ENCODE peak calls at places on chromosomes 11 and 22, in seven cellular contexts. I is A549; H is astrocyte of the spinal cord; G is HL-60; X is CD8-positive, alpha-beta T cell; Q is colonic mucosa; E is nephron progenitor cell. B is an unnamed sample.

GRCh38 chr11:34749666-34750659 is 129.1 kb downstream of the EHF start:
- DNase-seq in I (no peak), H (peak), G (no peak), X (no peak), Q (no peak), E (no peak), B (no peak)

GRCh38 chr11:72719144-72719543 is 33.1 kb downstream of the ARAP1 start:
- DNase-seq in I (no peak), H (no peak), G (no peak), X (no peak), Q (no peak), E (no peak), B (no peak)

GRCh38 chr11:13939952-13940610 is 22.4 kb upstream of the SPON1 start:
- DNase-seq in I (peak), H (no peak), G (no peak), X (no peak), Q (no peak), E (peak), B (no peak)

GRCh38 chr11:65428578-65429068 is 6.0 kb downstream of the NEAT1 start:
- DNase-seq in I (no peak), H (peak), G (no peak), X (no peak), Q (peak), E (no peak), B (no peak)

GRCh38 chr11:102761646-102762238 is 18.7 kb downstream of the MMP10 start:
- DNase-seq in I (no peak), H (peak), G (no peak), X (no peak), Q (no peak), E (no peak), B (no peak)

GRCh38 chr11:86954288-86955110 is 696 bp downstream of the FZD4 start:
- DNase-seq in I (peak), H (no peak), G (no peak), X (no peak), Q (peak), E (peak), B (no peak)

GRCh38 chr11:119051440-119052162 is 5.4 kb downstream of the HYOU1 start:
- DNase-seq in I (no peak), H (no peak), G (no peak), X (no peak), Q (no peak), E (no peak), B (peak)

GRCh38 chr11:72069200-72069599 is 11.1 kb downstream of the NUMA1 start:
- DNase-seq in I (no peak), H (no peak), G (no peak), X (no peak), Q (no peak), E (no peak), B (no peak)

GRCh38 chr11:82995754-82996398 is 75.8 kb downstream of the RAB30 start:
- DNase-seq in I (no peak), H (peak), G (no peak), X (no peak), Q (no peak), E (no peak), B (no peak)

GRCh38 chr11:86069408-86070086 is 663 bp upstream of the PICALM start:
- DNase-seq in I (peak), H (peak), G (peak), X (no peak), Q (peak), E (no peak), B (no peak)

GRCh38 chr11:71241721-71242259 is 10.6 kb downstream of the SHANK2 start:
- DNase-seq in I (no peak), H (no peak), G (no peak), X (no peak), Q (no peak), E (no peak), B (no peak)

GRCh38 chr11:19628018-19628417 is 84.6 kb upstream of the NAV2 start:
- DNase-seq in I (no peak), H (peak), G (no peak), X (no peak), Q (no peak), E (no peak), B (no peak)

GRCh38 chr22:49992921-49993648 is 19.5 kb downstream of the IL17REL start:
- DNase-seq in I (peak), H (peak), G (no peak), X (peak), Q (peak), E (peak), B (peak)

GRCh38 chr11:110896358-110896757 is 184.1 kb upstream of the ARHGAP20 start:
- DNase-seq in I (no peak), H (peak), G (no peak), X (no peak), Q (no peak), E (no peak), B (no peak)

GRCh38 chr11:134164490-134165370 is 59.0 kb downstream of the NCAPD3 start:
- DNase-seq in I (no peak), H (no peak), G (no peak), X (no peak), Q (no peak), E (no peak), B (no peak)

GRCh38 chr11:111450480-111451320 is 61.5 kb downstream of the BTG4 start:
- DNase-seq in I (no peak), H (no peak), G (no peak), X (no peak), Q (no peak), E (no peak), B (no peak)

GRCh38 chr11:77140231-77140959 is 12.3 kb downstream of the MYO7A start:
- DNase-seq in I (no peak), H (no peak), G (no peak), X (no peak), Q (no peak), E (peak), B (no peak)

GRCh38 chr11:120529214-120529613 is 17.7 kb downstream of the GRIK4 start:
- DNase-seq in I (no peak), H (no peak), G (no peak), X (no peak), Q (no peak), E (no peak), B (no peak)

GRCh38 chr11:19802773-19803293 is 90.2 kb downstream of the NAV2 start:
- DNase-seq in I (no peak), H (no peak), G (no peak), X (no peak), Q (no peak), E (no peak), B (no peak)

GRCh38 chr22:23526588-23527315 is 53.3 kb downstream of the IGLL1 start:
- DNase-seq in I (no peak), H (no peak), G (no peak), X (no peak), Q (no peak), E (no peak), B (no peak)

GRCh38 chr22:31826443-31826842 is 72.6 kb downstream of the DEPDC5 start:
- DNase-seq in I (no peak), H (no peak), G (no peak), X (no peak), Q (no peak), E (no peak), B (no peak)

GRCh38 chr11:7577883-7578242 is 64.1 kb downstream of the PPFIBP2 start:
- DNase-seq in I (no peak), H (peak), G (no peak), X (no peak), Q (peak), E (no peak), B (no peak)

DNA sequence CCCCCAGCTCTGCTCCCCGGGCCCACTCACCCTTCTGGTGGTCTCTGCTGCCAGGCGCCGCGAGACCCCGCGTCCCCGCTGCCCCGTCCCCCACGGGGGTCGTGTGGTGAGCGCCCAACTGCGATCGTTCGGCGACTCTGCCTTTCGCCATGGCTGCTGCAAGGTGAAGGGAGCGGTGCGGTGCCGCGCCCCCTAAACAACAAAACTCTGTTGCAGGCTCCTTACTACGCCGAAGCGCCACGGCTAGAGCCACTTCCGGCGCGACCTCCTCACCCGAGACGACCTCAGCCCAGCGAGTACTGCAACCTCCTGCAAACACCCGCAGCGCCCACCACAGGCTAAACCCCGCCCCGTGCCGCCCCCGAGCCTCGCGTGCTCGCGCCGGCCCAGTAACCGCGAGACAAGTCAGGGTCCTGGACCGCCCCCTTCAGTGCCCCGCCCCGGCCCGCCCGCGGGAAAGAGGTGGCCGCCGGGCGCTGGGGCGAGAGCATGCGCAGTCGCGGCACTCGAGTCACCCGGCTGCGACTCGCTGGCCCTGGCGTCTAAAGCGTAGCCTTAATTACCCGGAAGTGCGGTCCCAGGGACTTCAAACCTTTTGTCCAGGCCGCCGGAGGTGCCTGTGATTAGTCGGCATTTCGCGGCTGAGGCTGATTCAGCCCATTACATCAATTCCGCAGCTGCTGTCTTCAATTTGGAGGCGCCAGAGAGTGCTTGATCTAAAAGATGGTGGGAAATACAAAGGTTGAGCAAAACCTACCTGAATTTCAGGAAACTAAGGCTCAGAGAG is at the start of gene TMEM41B:
- DNase-seq in I (peak), H (peak), G (peak), X (peak), Q (peak), E (peak), B (peak)
- TF ChIP-seq CTCF in I (no peak), H (peak), G (no peak), X (no peak), Q (no peak), E (no peak), B (no peak)

GRCh38 chr11:66845876-66846212 is 2.6 kb downstream of the RCE1 start:
- DNase-seq in I (no peak), H (no peak), G (no peak), X (no peak), Q (no peak), E (no peak), B (no peak)
- TF ChIP-seq CTCF in I (no peak), H (no peak), G (no peak), X (no peak), Q (no peak), E (no peak), B (no peak)

DNA sequence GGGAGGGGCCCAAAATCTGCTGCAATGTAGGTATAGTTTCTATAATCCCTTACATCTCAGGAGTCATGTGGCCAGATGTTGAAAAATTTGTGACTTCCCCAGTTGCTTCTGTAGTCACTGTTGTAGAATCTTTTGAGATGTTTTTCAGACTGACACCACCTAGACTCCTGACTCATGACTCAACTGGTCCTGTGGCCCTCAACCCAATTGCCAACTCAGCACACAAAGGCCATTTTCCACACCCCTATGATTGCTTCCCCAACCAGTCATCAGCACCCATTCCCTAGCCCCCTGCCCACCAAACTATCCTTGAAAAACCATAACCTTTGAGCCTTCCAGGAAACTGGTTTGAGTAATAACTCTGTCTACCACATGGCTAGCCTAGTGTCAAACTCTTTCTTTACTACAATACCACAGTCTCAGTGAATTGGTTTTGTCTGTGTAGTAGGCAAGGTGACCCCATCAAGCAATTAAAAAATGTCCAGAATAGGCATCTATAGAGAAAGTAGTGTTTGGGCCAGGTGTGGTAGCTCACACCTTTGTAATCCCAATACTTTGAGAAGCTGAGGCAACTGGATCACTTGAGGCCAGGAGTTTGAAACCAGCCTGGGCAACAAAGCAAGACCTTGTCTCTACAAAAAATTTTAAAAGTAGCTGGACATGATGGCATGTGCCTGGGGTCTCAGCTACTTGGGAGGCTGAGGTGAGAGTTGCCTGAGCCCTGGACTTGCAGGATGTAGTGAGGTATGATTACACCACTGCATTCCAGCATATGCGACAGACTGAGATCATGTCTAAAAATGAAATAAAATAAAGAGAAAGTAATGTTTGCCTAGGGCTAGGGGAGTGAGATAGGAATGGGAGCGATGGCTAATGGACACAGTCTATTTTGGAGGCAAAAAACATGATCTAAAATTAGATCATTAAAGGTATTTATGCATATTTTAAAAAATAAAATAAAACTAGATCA is 24.1 kb upstream of the FEZ1 start:
- DNase-seq in I (no peak), H (no peak), G (no peak), X (no peak), Q (no peak), E (no peak), B (no peak)
- TF ChIP-seq CTCF in I (no peak), H (no peak), G (no peak), X (no peak), Q (no peak), E (no peak), B (no peak)

GRCh38 chr11:131392528-131393255 is 22.3 kb downstream of the NTM start:
- DNase-seq in I (no peak), H (peak), G (no peak), X (no peak), Q (no peak), E (no peak), B (no peak)
- TF ChIP-seq CTCF in I (no peak), H (peak), G (no peak), X (no peak), Q (no peak), E (no peak), B (no peak)

DNA sequence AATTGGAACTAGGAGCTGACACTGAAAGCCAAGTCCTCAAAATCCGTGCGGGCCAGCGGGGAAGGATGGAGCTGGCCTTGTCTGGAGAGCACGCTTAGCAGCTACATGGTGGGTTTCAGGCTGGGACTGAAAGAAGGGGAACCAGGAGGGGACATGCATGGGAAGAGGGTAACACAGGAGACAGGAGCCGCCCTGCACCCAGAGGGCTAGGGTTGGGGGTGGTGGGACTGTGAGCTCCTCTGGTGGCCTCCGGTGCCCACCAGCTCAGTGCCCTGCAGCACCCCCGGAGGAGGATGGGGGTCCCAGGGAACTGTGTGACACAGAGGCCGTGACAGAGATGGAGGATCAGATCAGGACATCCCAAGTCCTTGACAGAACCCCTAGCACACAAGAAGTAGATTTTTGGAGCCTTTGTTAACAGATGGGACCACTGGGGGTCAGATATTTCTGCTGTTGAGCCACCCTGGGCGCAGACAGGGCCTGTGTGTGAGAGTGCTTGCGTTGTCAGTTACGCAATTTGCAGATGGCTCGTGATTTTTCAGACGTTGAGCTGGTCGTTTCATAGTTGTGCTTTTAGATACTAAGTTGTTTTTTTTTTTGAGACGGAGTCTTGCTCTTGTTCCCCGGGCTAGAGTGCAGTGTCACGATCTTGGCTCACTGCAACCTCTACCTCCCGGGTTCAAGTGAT is 21.3 kb upstream of the GRAMD4 start:
- DNase-seq in I (no peak), H (no peak), G (peak), X (no peak), Q (no peak), E (no peak), B (no peak)
- TF ChIP-seq CTCF in I (no peak), H (no peak), G (no peak), X (no peak), Q (no peak), E (no peak), B (no peak)

B was measured in activated B cell treated with CpG ODN at 0.5 μM for 24 hours.